ENCODE peak calls at places on chromosomes 2 and 18, in seven cellular contexts. One of them, this sample, is unnamed.

GRCh38 chr2:20675701-20676352 is 8.9 kb downstream of the GDF7 start:
- DNase-seq in H9: peak
- DNase-seq in cardiac fibroblast: no peak
- DNase-seq in left ventricle myocardium inferior: no peak
- DNase-seq in foreskin fibroblast: no peak
- DNase-seq in BJ: no peak
- DNase-seq in AG10803: no peak
- DNase-seq in this sample: no peak

GRCh38 chr18:22171839-22172582 is 2.6 kb downstream of the GATA6 start:
- DNase-seq in H9: no peak
- DNase-seq in cardiac fibroblast: peak
- DNase-seq in left ventricle myocardium inferior: no peak
- DNase-seq in foreskin fibroblast: no peak
- DNase-seq in AG10803: no peak
- DNase-seq in BJ: no peak
- DNase-seq in this sample: no peak

GRCh38 chr2:66733361-66733760 is 298.4 kb downstream of the MEIS1 start:
- DNase-seq in left ventricle myocardium inferior: no peak
- DNase-seq in AG10803: no peak
- DNase-seq in cardiac fibroblast: no peak
- DNase-seq in foreskin fibroblast: no peak
- DNase-seq in H9: no peak
- DNase-seq in BJ: no peak
- DNase-seq in this sample: no peak

GRCh38 chr2:7847321-7847720 is 834.5 kb upstream of the ID2 start:
- DNase-seq in foreskin fibroblast: no peak
- DNase-seq in BJ: no peak
- DNase-seq in cardiac fibroblast: no peak
- DNase-seq in AG10803: no peak
- DNase-seq in H9: no peak
- DNase-seq in left ventricle myocardium inferior: no peak
- DNase-seq in this sample: no peak

GRCh38 chr2:233225230-233226068 is 26.0 kb upstream of the ATG16L1 start:
- DNase-seq in H9: no peak
- DNase-seq in left ventricle myocardium inferior: no peak
- DNase-seq in BJ: no peak
- DNase-seq in AG10803: no peak
- DNase-seq in foreskin fibroblast: no peak
- DNase-seq in cardiac fibroblast: no peak
- DNase-seq in this sample: no peak

GRCh38 chr18:25832008-25832604 is 258.3 kb downstream of the SS18 start:
- DNase-seq in left ventricle myocardium inferior: peak
- DNase-seq in foreskin fibroblast: peak
- DNase-seq in cardiac fibroblast: peak
- DNase-seq in BJ: no peak
- DNase-seq in AG10803: peak
- DNase-seq in H9: peak
- DNase-seq in this sample: peak

GRCh38 chr2:12493031-12493513 is 223.7 kb upstream of the TRIB2 start:
- DNase-seq in AG10803: peak
- DNase-seq in cardiac fibroblast: peak
- DNase-seq in foreskin fibroblast: peak
- DNase-seq in BJ: no peak
- DNase-seq in left ventricle myocardium inferior: peak
- DNase-seq in H9: no peak
- DNase-seq in this sample: peak

GRCh38 chr2:39411186-39411944 is 25.7 kb downstream of the MAP4K3 start:
- DNase-seq in H9: no peak
- DNase-seq in BJ: peak
- DNase-seq in AG10803: peak
- DNase-seq in foreskin fibroblast: peak
- DNase-seq in cardiac fibroblast: peak
- DNase-seq in left ventricle myocardium inferior: no peak
- DNase-seq in this sample: peak

GRCh38 chr18:60965856-60966255 is 367.4 kb upstream of the CDH20 start:
- DNase-seq in cardiac fibroblast: no peak
- DNase-seq in left ventricle myocardium inferior: no peak
- DNase-seq in H9: no peak
- DNase-seq in BJ: no peak
- DNase-seq in AG10803: no peak
- DNase-seq in foreskin fibroblast: no peak
- DNase-seq in this sample: no peak

GRCh38 chr2:141200191-141200590 is 930.6 kb downstream of the LRP1B start:
- DNase-seq in cardiac fibroblast: no peak
- DNase-seq in BJ: no peak
- DNase-seq in left ventricle myocardium inferior: no peak
- DNase-seq in H9: no peak
- DNase-seq in foreskin fibroblast: no peak
- DNase-seq in AG10803: no peak
- DNase-seq in this sample: no peak

GRCh38 chr18:9705183-9705864 is 2.8 kb upstream of the RAB31 start:
- DNase-seq in left ventricle myocardium inferior: no peak
- DNase-seq in AG10803: peak
- DNase-seq in H9: no peak
- DNase-seq in foreskin fibroblast: peak
- DNase-seq in BJ: peak
- DNase-seq in cardiac fibroblast: peak
- DNase-seq in this sample: no peak

GRCh38 chr18:56748698-56749268 is 97.6 kb downstream of the WDR7 start:
- DNase-seq in cardiac fibroblast: peak
- DNase-seq in AG10803: peak
- DNase-seq in left ventricle myocardium inferior: no peak
- DNase-seq in foreskin fibroblast: peak
- DNase-seq in BJ: peak
- DNase-seq in H9: no peak
- DNase-seq in this sample: peak

GRCh38 chr2:170217778-170218251 is 39.9 kb downstream of the MYO3B start:
- DNase-seq in H9: no peak
- DNase-seq in cardiac fibroblast: peak
- DNase-seq in AG10803: peak
- DNase-seq in left ventricle myocardium inferior: no peak
- DNase-seq in foreskin fibroblast: no peak
- DNase-seq in BJ: no peak
- DNase-seq in this sample: peak

GRCh38 chr18:3297025-3297984 is 35.4 kb downstream of the MYL12B start:
- DNase-seq in cardiac fibroblast: peak
- DNase-seq in AG10803: peak
- DNase-seq in foreskin fibroblast: peak
- DNase-seq in H9: peak
- DNase-seq in BJ: peak
- DNase-seq in left ventricle myocardium inferior: peak
- DNase-seq in this sample: peak

GRCh38 chr2:24818721-24819167 is 25.5 kb downstream of the CENPO start:
- DNase-seq in AG10803: no peak
- DNase-seq in cardiac fibroblast: no peak
- DNase-seq in left ventricle myocardium inferior: no peak
- DNase-seq in H9: no peak
- DNase-seq in foreskin fibroblast: no peak
- DNase-seq in BJ: no peak
- DNase-seq in this sample: no peak

DNA sequence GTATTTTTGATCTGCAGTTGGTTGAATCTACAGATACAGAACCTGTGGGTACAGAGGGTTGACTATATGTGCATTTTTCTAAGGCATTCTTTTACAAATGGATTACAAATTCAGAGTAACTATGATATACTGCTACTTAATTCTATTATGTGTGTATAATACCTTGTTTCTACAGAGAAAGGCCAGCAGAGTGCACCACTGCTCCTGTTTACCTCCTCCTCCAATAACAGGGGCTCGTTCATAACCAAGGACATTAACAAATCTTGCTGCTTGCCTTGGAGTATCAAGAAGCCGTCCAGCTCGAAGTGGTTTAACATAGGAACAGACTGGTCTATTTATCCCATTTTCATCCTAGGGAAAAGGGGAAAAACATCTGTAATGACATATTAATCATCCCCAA is 16.4 kb downstream of the CEP76 start:
- DNase-seq in foreskin fibroblast: no peak
- DNase-seq in AG10803: peak
- DNase-seq in H9: no peak
- DNase-seq in BJ: no peak
- DNase-seq in left ventricle myocardium inferior: no peak
- DNase-seq in cardiac fibroblast: peak
- DNase-seq in this sample: no peak
- TF ChIP-seq CTCF in foreskin fibroblast: peak
- TF ChIP-seq CTCF in AG10803: no peak
- TF ChIP-seq CTCF in H9: no peak
- TF ChIP-seq CTCF in BJ: peak
- TF ChIP-seq CTCF in left ventricle myocardium inferior: no peak
- TF ChIP-seq CTCF in cardiac fibroblast: no peak
- TF ChIP-seq CTCF in this sample: peak

GRCh38 chr2:45888167-45888566 is 236.7 kb downstream of the PRKCE start:
- DNase-seq in foreskin fibroblast: no peak
- DNase-seq in BJ: peak
- DNase-seq in H9: no peak
- DNase-seq in AG10803: peak
- DNase-seq in left ventricle myocardium inferior: no peak
- DNase-seq in cardiac fibroblast: peak
- DNase-seq in this sample: peak

GRCh38 chr2:45888641-45889040 is 237.2 kb downstream of the PRKCE start:
- DNase-seq in BJ: no peak
- DNase-seq in foreskin fibroblast: no peak
- DNase-seq in H9: no peak
- DNase-seq in cardiac fibroblast: no peak
- DNase-seq in left ventricle myocardium inferior: no peak
- DNase-seq in AG10803: no peak
- DNase-seq in this sample: no peak

GRCh38 chr2:45890094-45890646 is 238.7 kb downstream of the PRKCE start:
- DNase-seq in AG10803: no peak
- DNase-seq in foreskin fibroblast: no peak
- DNase-seq in H9: no peak
- DNase-seq in cardiac fibroblast: no peak
- DNase-seq in left ventricle myocardium inferior: no peak
- DNase-seq in BJ: no peak
- DNase-seq in this sample: no peak

GRCh38 chr2:45889620-45890019 is 238.1 kb downstream of the PRKCE start:
- DNase-seq in H9: no peak
- DNase-seq in foreskin fibroblast: no peak
- DNase-seq in BJ: no peak
- DNase-seq in left ventricle myocardium inferior: no peak
- DNase-seq in AG10803: no peak
- DNase-seq in cardiac fibroblast: no peak
- DNase-seq in this sample: no peak

GRCh38 chr2:45889053-45889452 is 237.6 kb downstream of the PRKCE start:
- DNase-seq in AG10803: no peak
- DNase-seq in cardiac fibroblast: peak
- DNase-seq in BJ: no peak
- DNase-seq in H9: peak
- DNase-seq in foreskin fibroblast: no peak
- DNase-seq in left ventricle myocardium inferior: peak
- DNase-seq in this sample: no peak
- TF ChIP-seq CTCF in AG10803: peak
- TF ChIP-seq CTCF in cardiac fibroblast: peak
- TF ChIP-seq CTCF in BJ: no peak
- TF ChIP-seq CTCF in H9: peak
- TF ChIP-seq CTCF in foreskin fibroblast: no peak
- TF ChIP-seq CTCF in left ventricle myocardium inferior: peak
- TF ChIP-seq CTCF in this sample: peak

DNA sequence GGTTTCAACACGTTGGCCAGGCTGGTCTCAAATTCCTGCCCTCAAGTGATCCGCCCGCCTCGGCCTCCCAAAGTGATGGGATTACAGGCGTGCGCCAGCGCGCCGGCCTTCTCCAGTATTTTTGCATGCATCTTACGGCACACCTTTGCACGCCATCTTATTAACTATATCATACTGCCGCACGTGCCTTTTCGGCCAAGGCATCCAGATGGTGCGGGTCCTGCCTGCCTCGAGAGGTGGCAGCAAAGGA is 759 bp upstream of the ING5 start:
- DNase-seq in left ventricle myocardium inferior: no peak
- DNase-seq in foreskin fibroblast: no peak
- DNase-seq in cardiac fibroblast: peak
- DNase-seq in AG10803: peak
- DNase-seq in BJ: peak
- DNase-seq in H9: peak
- DNase-seq in this sample: peak
- TF ChIP-seq CTCF in left ventricle myocardium inferior: no peak
- TF ChIP-seq CTCF in foreskin fibroblast: no peak
- TF ChIP-seq CTCF in cardiac fibroblast: peak
- TF ChIP-seq CTCF in AG10803: peak
- TF ChIP-seq CTCF in BJ: peak
- TF ChIP-seq CTCF in H9: peak
- TF ChIP-seq CTCF in this sample: peak

GRCh38 chr2:120834206-120834605 is 98.5 kb downstream of the GLI2 start:
- DNase-seq in H9: no peak
- DNase-seq in left ventricle myocardium inferior: no peak
- DNase-seq in foreskin fibroblast: no peak
- DNase-seq in BJ: no peak
- DNase-seq in cardiac fibroblast: no peak
- DNase-seq in AG10803: no peak
- DNase-seq in this sample: no peak

GRCh38 chr2:120831891-120832290 is 96.2 kb downstream of the GLI2 start:
- DNase-seq in H9: no peak
- DNase-seq in left ventricle myocardium inferior: no peak
- DNase-seq in cardiac fibroblast: no peak
- DNase-seq in BJ: no peak
- DNase-seq in AG10803: no peak
- DNase-seq in foreskin fibroblast: no peak
- DNase-seq in this sample: no peak

GRCh38 chr2:120832296-120833070 is 96.8 kb downstream of the GLI2 start:
- DNase-seq in BJ: no peak
- DNase-seq in H9: no peak
- DNase-seq in cardiac fibroblast: no peak
- DNase-seq in left ventricle myocardium inferior: no peak
- DNase-seq in foreskin fibroblast: no peak
- DNase-seq in AG10803: no peak
- DNase-seq in this sample: no peak

GRCh38 chr2:120831106-120831505 is 95.4 kb downstream of the GLI2 start:
- DNase-seq in BJ: no peak
- DNase-seq in cardiac fibroblast: no peak
- DNase-seq in left ventricle myocardium inferior: no peak
- DNase-seq in foreskin fibroblast: no peak
- DNase-seq in AG10803: no peak
- DNase-seq in H9: no peak
- DNase-seq in this sample: no peak

GRCh38 chr2:120833127-120833675 is 97.5 kb downstream of the GLI2 start:
- DNase-seq in left ventricle myocardium inferior: no peak
- DNase-seq in BJ: no peak
- DNase-seq in AG10803: no peak
- DNase-seq in foreskin fibroblast: no peak
- DNase-seq in cardiac fibroblast: no peak
- DNase-seq in H9: no peak
- DNase-seq in this sample: no peak
- TF ChIP-seq CTCF in left ventricle myocardium inferior: no peak
- TF ChIP-seq CTCF in BJ: no peak
- TF ChIP-seq CTCF in AG10803: no peak
- TF ChIP-seq CTCF in foreskin fibroblast: no peak
- TF ChIP-seq CTCF in cardiac fibroblast: no peak
- TF ChIP-seq CTCF in H9: peak
- TF ChIP-seq CTCF in this sample: no peak